ENCODE peak calls at places on chromosomes 11 and 22, in six cellular contexts. C is T follicular helper cell; B is GM12892; R is EH; N is cardiac fibroblast; M is stimulated activated CD4-positive, alpha-beta T cell treated with anti-CD3 and anti-CD28 coated beads, Interleukin-1b, Interleukin-23, amount 100 ng/mL, for 1 hour. L is an unnamed sample.
A peak's percentile ranks its signal among the peaks of the same experiment; 100 is the strongest.

GRCh38 chr22:43858156-43858895 is 4.0 kb downstream of the SULT4A1 start:
- DNase-seq in R (no peak), C (no peak), M (no peak), B (no peak), N (no peak), L (no peak)

GRCh38 chr22:48600681-48601080 is 1227.0 kb downstream of the BRD1 start:
- DNase-seq in B (no peak), R (no peak), M (no peak), C (no peak), N (no peak), L (no peak)

GRCh38 chr11:67286621-67287333 is 2.3 kb upstream of the ANKRD13D start:
- DNase-seq in C (no peak), M (no peak), B (no peak), N (no peak), R (no peak), L (no peak)

GRCh38 chr22:25623310-25623734 is 58.8 kb downstream of the GRK3 start:
- DNase-seq in N (no peak), B (peak; percentile 13), C (no peak), M (no peak), R (no peak), L (no peak)

GRCh38 chr11:9001736-9002135 is 2.1 kb downstream of the NRIP3 start:
- DNase-seq in B (no peak), N (peak; percentile 55), C (no peak), R (peak; percentile 92), M (no peak), L (no peak)

GRCh38 chr11:68646832-68647231 is 37.5 kb upstream of the GAL start:
- DNase-seq in N (no peak), B (no peak), M (no peak), R (no peak), C (no peak), L (no peak)

GRCh38 chr11:133977067-133977681 is 20.4 kb upstream of the IGSF9B start:
- DNase-seq in R (no peak), M (no peak), B (peak; percentile 70), C (no peak), N (no peak), L (no peak)

GRCh38 chr11:64723907-64724862 is 1.2 kb upstream of the NRXN2 start:
- DNase-seq in M (no peak), B (no peak), C (no peak), R (no peak), N (no peak), L (no peak)

GRCh38 chr22:29314074-29314473 is 1.4 kb downstream of the RASL10A start:
- DNase-seq in N (no peak), B (peak; percentile 27), M (no peak), R (no peak), C (no peak), L (no peak)

GRCh38 chr11:128632151-128632791 is 44.9 kb upstream of the ETS1 start:
- DNase-seq in R (peak; percentile 68), C (no peak), N (peak; percentile 82), B (no peak), M (peak; percentile 9), L (peak; percentile 30)

GRCh38 chr22:38036392-38037062 is 20.7 kb upstream of the PICK1 start:
- DNase-seq in R (no peak), C (no peak), N (no peak), B (no peak), M (no peak), L (no peak)

GRCh38 chr22:27748355-27749168 is 53.0 kb downstream of the MN1 start:
- DNase-seq in N (peak; percentile 79), B (no peak), C (no peak), M (no peak), R (peak; percentile 75), L (no peak)

GRCh38 chr11:72924568-72925190 is 110.5 kb downstream of the ATG16L2 start:
- DNase-seq in N (peak; percentile 78), B (no peak), R (peak; percentile 49), M (no peak), C (no peak), L (peak; percentile 11)

GRCh38 chr11:111454561-111455192 is 57.5 kb downstream of the BTG4 start:
- DNase-seq in M (no peak), R (peak; percentile 76), N (peak; percentile 60), B (no peak), C (no peak), L (peak; percentile 40)